ENCODE peak calls at places on chromosomes 2 and 18, in four cellular contexts. One of them, this sample, is unnamed.

GRCh38 chr2:106581755-106582430 is 94.7 kb downstream of the CD8B2 start:
- DNase-seq in SK-N-SH: peak; percentile 83
- DNase-seq in GM12878: no peak
- DNase-seq in HepG2: peak; percentile 51
- DNase-seq in this sample: no peak

GRCh38 chr2:231602874-231603467 is 10.3 kb downstream of the TEX44 start:
- DNase-seq in SK-N-SH: no peak
- DNase-seq in GM12878: no peak
- DNase-seq in HepG2: no peak
- DNase-seq in this sample: no peak

GRCh38 chr18:13051950-13052349 is 60.8 kb downstream of the CEP192 start:
- DNase-seq in SK-N-SH: no peak
- DNase-seq in GM12878: peak; percentile 17
- DNase-seq in HepG2: no peak
- DNase-seq in this sample: no peak

GRCh38 chr2:127400897-127401756 is 13.4 kb upstream of the MAP3K2 start:
- DNase-seq in SK-N-SH: no peak
- DNase-seq in GM12878: no peak
- DNase-seq in HepG2: peak; percentile 61
- DNase-seq in this sample: no peak

GRCh38 chr2:84878896-84879594 is 1.8 kb downstream of the TRABD2A start:
- DNase-seq in SK-N-SH: no peak
- DNase-seq in GM12878: no peak
- DNase-seq in HepG2: no peak
- DNase-seq in this sample: no peak

GRCh38 chr18:47149457-47150028 is 757 bp downstream of the HDHD2 start:
- DNase-seq in SK-N-SH: peak; percentile 48
- DNase-seq in GM12878: no peak
- DNase-seq in HepG2: peak; percentile 24
- DNase-seq in this sample: no peak

GRCh38 chr2:203802277-203803045 is 65.1 kb upstream of the CTLA4 start:
- DNase-seq in SK-N-SH: no peak
- DNase-seq in GM12878: no peak
- DNase-seq in HepG2: no peak
- DNase-seq in this sample: no peak

GRCh38 chr2:230913406-230913805 is 11.6 kb downstream of the GPR55 start:
- DNase-seq in SK-N-SH: peak; percentile 85
- DNase-seq in GM12878: no peak
- DNase-seq in HepG2: peak; percentile 40
- DNase-seq in this sample: no peak

GRCh38 chr2:198815626-198816025 is 642.1 kb downstream of the SATB2 start:
- DNase-seq in SK-N-SH: no peak
- DNase-seq in GM12878: no peak
- DNase-seq in HepG2: no peak
- DNase-seq in this sample: no peak

GRCh38 chr2:186950694-186951093 is 101.7 kb upstream of the ZSWIM2 start:
- DNase-seq in SK-N-SH: no peak
- DNase-seq in GM12878: no peak
- DNase-seq in HepG2: no peak
- DNase-seq in this sample: peak; percentile 20

GRCh38 chr18:12599543-12599942 is 58.4 kb downstream of the SPIRE1 start:
- DNase-seq in SK-N-SH: no peak
- DNase-seq in GM12878: no peak
- DNase-seq in HepG2: no peak
- DNase-seq in this sample: no peak

GRCh38 chr2:215960825-215961224 is 52.5 kb downstream of the MREG start:
- DNase-seq in SK-N-SH: no peak
- DNase-seq in GM12878: no peak
- DNase-seq in HepG2: no peak
- DNase-seq in this sample: no peak

GRCh38 chr2:116716444-116716843 is 1098.0 kb upstream of the DDX18 start:
- DNase-seq in SK-N-SH: no peak
- DNase-seq in GM12878: no peak
- DNase-seq in HepG2: no peak
- DNase-seq in this sample: no peak

GRCh38 chr18:23057096-23057495 is 78.2 kb upstream of the CABLES1 start:
- DNase-seq in SK-N-SH: peak; percentile 56
- DNase-seq in GM12878: no peak
- DNase-seq in HepG2: no peak
- DNase-seq in this sample: no peak

GRCh38 chr2:11873346-11873745 is 126.9 kb downstream of the LPIN1 start:
- DNase-seq in SK-N-SH: no peak
- DNase-seq in GM12878: no peak
- DNase-seq in HepG2: no peak
- DNase-seq in this sample: no peak

GRCh38 chr2:159052157-159052561 is 83.7 kb downstream of the TANC1 start:
- DNase-seq in SK-N-SH: peak; percentile 60
- DNase-seq in GM12878: no peak
- DNase-seq in HepG2: no peak
- DNase-seq in this sample: no peak

GRCh38 chr2:224875870-224876269 is 159.7 kb upstream of the CCDC195 start:
- DNase-seq in SK-N-SH: no peak
- DNase-seq in GM12878: no peak
- DNase-seq in HepG2: no peak
- DNase-seq in this sample: no peak

GRCh38 chr2:101766871-101767739 is 69.6 kb downstream of the MAP4K4 start:
- DNase-seq in SK-N-SH: no peak
- DNase-seq in GM12878: no peak
- DNase-seq in HepG2: peak; percentile 97
- DNase-seq in this sample: no peak

GRCh38 chr2:84700006-84700405 is 180.9 kb downstream of the TRABD2A start:
- DNase-seq in SK-N-SH: no peak
- DNase-seq in GM12878: no peak
- DNase-seq in HepG2: no peak
- DNase-seq in this sample: no peak

GRCh38 chr2:172252154-172252553 is 149.5 kb upstream of the DLX2 start:
- DNase-seq in SK-N-SH: no peak
- DNase-seq in GM12878: no peak
- DNase-seq in HepG2: no peak
- DNase-seq in this sample: no peak

GRCh38 chr2:189802396-189802912 is 18.2 kb downstream of the PMS1 start:
- DNase-seq in SK-N-SH: no peak
- DNase-seq in GM12878: no peak
- DNase-seq in HepG2: no peak
- DNase-seq in this sample: no peak

GRCh38 chr2:5673148-5673860 is 18.9 kb upstream of the SOX11 start:
- DNase-seq in SK-N-SH: peak; percentile 85
- DNase-seq in GM12878: no peak
- DNase-seq in HepG2: no peak
- DNase-seq in this sample: no peak

GRCh38 chr2:190835303-190835930 is 45.2 kb upstream of the GLS start:
- DNase-seq in SK-N-SH: peak; percentile 12
- DNase-seq in GM12878: no peak
- DNase-seq in HepG2: no peak
- DNase-seq in this sample: no peak

GRCh38 chr18:9705183-9705864 is 2.8 kb upstream of the RAB31 start:
- DNase-seq in SK-N-SH: no peak
- DNase-seq in GM12878: no peak
- DNase-seq in HepG2: no peak
- DNase-seq in this sample: no peak

GRCh38 chr2:40317047-40317446 is 134.8 kb downstream of the SLC8A1 start:
- DNase-seq in SK-N-SH: no peak
- DNase-seq in GM12878: no peak
- DNase-seq in HepG2: no peak
- DNase-seq in this sample: no peak

GRCh38 chr2:137842952-137843351 is 121.3 kb upstream of the HNMT start:
- DNase-seq in SK-N-SH: no peak
- DNase-seq in GM12878: no peak
- DNase-seq in HepG2: no peak
- DNase-seq in this sample: no peak

GRCh38 chr2:137842430-137842829 is 121.8 kb upstream of the HNMT start:
- DNase-seq in SK-N-SH: no peak
- DNase-seq in GM12878: no peak
- DNase-seq in HepG2: no peak
- DNase-seq in this sample: no peak

GRCh38 chr2:137836671-137837070 is 127.6 kb upstream of the HNMT start:
- DNase-seq in SK-N-SH: no peak
- DNase-seq in GM12878: no peak
- DNase-seq in HepG2: no peak
- DNase-seq in this sample: no peak

GRCh38 chr2:137837830-137838229 is 126.4 kb upstream of the HNMT start:
- DNase-seq in SK-N-SH: no peak
- DNase-seq in GM12878: no peak
- DNase-seq in HepG2: no peak
- DNase-seq in this sample: no peak

DNA sequence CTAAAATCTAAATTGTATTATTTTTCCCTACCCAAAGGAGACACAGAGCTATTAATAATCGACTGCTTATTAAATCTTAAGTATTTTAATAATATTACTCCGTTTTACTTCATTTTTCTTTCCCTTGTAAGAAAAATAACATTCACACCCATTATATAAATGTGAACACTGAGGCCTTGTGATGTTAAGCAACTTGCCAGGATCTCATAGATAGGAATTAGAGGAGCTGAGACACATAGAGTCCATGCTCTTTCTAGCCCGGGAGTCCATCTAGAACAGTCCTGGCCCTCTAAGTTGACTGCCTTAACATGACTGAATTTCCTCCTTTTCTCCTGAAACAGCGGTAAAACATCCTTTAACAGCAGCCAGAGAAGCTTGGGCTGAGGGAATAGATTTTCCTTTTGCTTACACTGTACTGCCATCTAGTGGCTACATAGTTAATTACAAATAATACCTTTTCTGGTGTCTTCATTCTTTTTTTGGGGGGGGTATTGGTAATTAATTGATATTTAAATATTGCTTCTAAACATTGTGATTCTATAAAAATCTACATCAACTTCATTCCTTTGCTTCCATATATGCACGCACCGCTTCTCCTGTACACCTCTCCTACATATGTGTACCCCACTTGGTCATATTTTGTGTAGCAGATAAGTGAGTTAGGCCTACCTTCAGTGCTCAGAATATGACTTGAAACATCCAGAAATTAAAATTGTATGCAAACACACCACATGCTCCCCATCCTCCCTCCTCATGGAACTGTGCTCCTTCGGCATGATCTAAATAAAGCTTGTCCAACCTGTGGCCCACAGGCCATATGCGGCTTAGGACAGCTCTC is 125.8 kb upstream of the HNMT start:
- DNase-seq in SK-N-SH: peak; percentile 51
- DNase-seq in GM12878: no peak
- DNase-seq in HepG2: peak; percentile 58
- DNase-seq in this sample: no peak
- TF ChIP-seq TCF12 in SK-N-SH: no peak
- TF ChIP-seq TCF12 in GM12878: no peak
- TF ChIP-seq TCF12 in HepG2: no peak
- TF ChIP-seq TCF12 in this sample: no peak

GRCh38 chr2:73642338-73643018 is at the start of gene NAT8:
- DNase-seq in SK-N-SH: no peak
- DNase-seq in GM12878: no peak
- DNase-seq in HepG2: peak; percentile 85
- DNase-seq in this sample: no peak
- TF ChIP-seq TCF12 in SK-N-SH: no peak
- TF ChIP-seq TCF12 in GM12878: no peak
- TF ChIP-seq TCF12 in HepG2: peak; percentile 47
- TF ChIP-seq TCF12 in this sample: no peak

GRCh38 chr18:51017140-51017874 is 12.7 kb upstream of the SMAD4 start:
- DNase-seq in SK-N-SH: no peak
- DNase-seq in GM12878: no peak
- DNase-seq in HepG2: no peak
- DNase-seq in this sample: no peak
- TF ChIP-seq TCF12 in SK-N-SH: no peak
- TF ChIP-seq TCF12 in GM12878: no peak
- TF ChIP-seq TCF12 in HepG2: no peak
- TF ChIP-seq TCF12 in this sample: peak; percentile 56

GRCh38 chr2:131105950-131106801 is 1.0 kb downstream of the PLEKHB2 start:
- DNase-seq in SK-N-SH: peak; percentile 27
- DNase-seq in GM12878: peak; percentile 16
- DNase-seq in HepG2: peak; percentile 84
- DNase-seq in this sample: no peak
- TF ChIP-seq TCF12 in SK-N-SH: no peak
- TF ChIP-seq TCF12 in GM12878: no peak
- TF ChIP-seq TCF12 in HepG2: no peak
- TF ChIP-seq TCF12 in this sample: no peak

DNA sequence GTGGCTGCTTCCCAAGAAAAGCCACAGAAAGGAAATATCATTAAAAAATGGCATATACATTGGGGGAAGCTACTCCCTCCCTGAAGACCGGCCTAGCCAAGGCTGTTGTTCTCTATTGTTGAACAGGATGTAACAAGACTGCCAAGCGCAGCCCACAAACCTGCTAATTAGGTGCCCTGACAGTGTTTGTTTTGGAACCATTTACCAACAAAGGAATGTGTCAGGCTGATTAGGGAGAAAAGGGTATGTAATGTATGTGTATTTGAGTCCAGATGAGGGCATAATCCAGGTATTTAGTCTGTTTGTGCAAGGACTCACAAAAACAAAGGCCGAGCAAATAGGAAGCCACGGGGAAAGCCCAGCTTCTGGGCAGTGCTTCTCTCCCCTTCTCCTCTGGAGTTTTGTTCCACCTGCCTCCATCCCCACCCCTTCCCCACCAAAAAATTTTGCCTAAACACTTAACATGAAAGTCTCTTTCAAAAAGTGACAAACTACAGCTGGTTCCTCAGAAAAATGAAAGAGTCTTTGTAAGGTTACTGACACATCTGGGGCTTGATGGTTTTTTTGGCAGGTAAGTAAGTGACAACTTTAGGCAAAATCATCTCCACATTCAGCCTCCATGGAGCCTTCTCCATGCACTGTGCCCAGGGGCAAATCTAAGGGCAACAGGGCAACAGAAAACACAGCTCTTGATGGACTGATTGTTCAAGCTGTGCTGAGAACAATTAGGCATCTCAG is 78.3 kb upstream of the FZD5 start:
- DNase-seq in SK-N-SH: no peak
- DNase-seq in GM12878: no peak
- DNase-seq in HepG2: peak; percentile 99
- DNase-seq in this sample: no peak
- TF ChIP-seq TCF12 in SK-N-SH: no peak
- TF ChIP-seq TCF12 in GM12878: no peak
- TF ChIP-seq TCF12 in HepG2: peak; percentile 80
- TF ChIP-seq TCF12 in this sample: no peak

GRCh38 chr2:152504618-152505017 is 169.6 kb downstream of the FMNL2 start:
- DNase-seq in SK-N-SH: no peak
- DNase-seq in GM12878: no peak
- DNase-seq in HepG2: no peak
- DNase-seq in this sample: no peak
- TF ChIP-seq TCF12 in SK-N-SH: peak; percentile 30
- TF ChIP-seq TCF12 in GM12878: no peak
- TF ChIP-seq TCF12 in HepG2: no peak
- TF ChIP-seq TCF12 in this sample: no peak

GRCh38 chr2:136305517-136306192 is 187.7 kb upstream of the CXCR4 start:
- DNase-seq in SK-N-SH: no peak
- DNase-seq in GM12878: no peak
- DNase-seq in HepG2: no peak
- DNase-seq in this sample: no peak
- TF ChIP-seq TCF12 in SK-N-SH: no peak
- TF ChIP-seq TCF12 in GM12878: peak; percentile 86
- TF ChIP-seq TCF12 in HepG2: no peak
- TF ChIP-seq TCF12 in this sample: no peak